ENCODE peak calls at places on chromosomes 11 and 22, in nine cellular contexts. B is progenitor cell of endocrine pancreas, S is B cell, C is transverse colon, Z is stomach, D is HL-60, O is ovary, P is GM13976, G is brain microvascular endothelial cell. J is an unnamed sample.

GRCh38 chr22:49969751-49970527 is 9.4 kb downstream of the PIM3 start:
- DNase-seq in G (no peak), D (no peak), B (no peak), Z (peak), S (peak), O (peak), C (no peak), P (no peak), J (no peak)

GRCh38 chr22:46361861-46362220 is 26.3 kb downstream of the TRMU start:
- DNase-seq in C (no peak), B (no peak), P (no peak), D (no peak), S (no peak), O (no peak), Z (no peak), G (no peak), J (no peak)

GRCh38 chr11:114162719-114163123 is 103.2 kb downstream of the ZBTB16 start:
- DNase-seq in S (no peak), C (peak), D (no peak), G (peak), Z (peak), O (peak), P (no peak), B (no peak), J (no peak)

GRCh38 chr22:38240734-38241252 is 32.0 kb downstream of the TMEM184B start:
- DNase-seq in C (peak), P (no peak), D (no peak), S (no peak), O (no peak), G (peak), B (no peak), Z (peak), J (no peak)

GRCh38 chr11:123357990-123358827 is 71.9 kb upstream of the GRAMD1B start:
- DNase-seq in C (peak), Z (no peak), B (no peak), P (peak), O (no peak), S (no peak), G (no peak), D (peak), J (no peak)

GRCh38 chr11:129694538-129694937 is 121.1 kb upstream of the TMEM45B start:
- DNase-seq in S (no peak), G (no peak), B (no peak), P (no peak), Z (no peak), C (peak), O (no peak), D (no peak), J (no peak)

GRCh38 chr22:40764743-40765441 is 54.3 kb downstream of the SLC25A17 start:
- DNase-seq in G (no peak), B (no peak), S (peak), Z (no peak), C (no peak), O (no peak), P (peak), D (no peak), J (no peak)

GRCh38 chr11:75602916-75603315 is 40.9 kb downstream of the SERPINH1 start:
- DNase-seq in P (no peak), O (no peak), Z (no peak), G (peak), C (no peak), B (no peak), D (no peak), S (no peak), J (no peak)

GRCh38 chr11:2421226-2421994 is 20.9 kb downstream of the TSSC4 start:
- DNase-seq in O (peak), S (peak), B (no peak), G (no peak), P (no peak), Z (no peak), D (no peak), C (no peak), J (no peak)

GRCh38 chr11:12864316-12865156 is 144.6 kb upstream of the RASSF10 start:
- DNase-seq in O (no peak), C (no peak), B (no peak), Z (peak), D (no peak), S (no peak), G (peak), P (no peak), J (no peak)

GRCh38 chr11:128422576-128423370 is 164.6 kb downstream of the ETS1 start:
- DNase-seq in G (no peak), C (peak), S (peak), B (no peak), P (no peak), O (no peak), D (no peak), Z (peak), J (no peak)

DNA sequence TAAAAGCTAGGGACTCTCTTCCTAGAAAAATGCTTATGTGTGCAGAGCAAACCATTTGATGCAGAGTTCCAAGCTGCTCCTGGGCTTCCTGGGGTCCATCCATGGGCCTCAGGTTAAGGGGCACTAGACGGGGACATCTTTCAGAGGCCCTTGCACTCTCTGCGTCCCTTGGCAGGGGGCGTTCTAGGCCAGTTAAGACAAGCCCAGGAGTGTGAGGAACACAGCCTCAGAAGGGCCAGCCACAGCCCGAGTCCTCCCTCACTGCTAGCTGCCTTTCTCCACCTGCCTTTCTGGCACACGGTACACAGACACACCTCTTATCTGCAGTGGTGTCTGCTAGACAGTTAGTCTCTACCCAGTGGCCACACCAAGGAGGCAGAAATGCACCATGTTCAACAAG is 18.0 kb upstream of the BID start:
- DNase-seq in Z (no peak), P (peak), O (no peak), C (no peak), S (no peak), B (no peak), D (no peak), G (no peak), J (no peak)
- TF ChIP-seq CTCF in Z (no peak), P (no peak), O (no peak), C (no peak), S (no peak), B (peak), D (no peak), G (no peak), J (no peak)

GRCh38 chr11:9363954-9364912 is 20.2 kb upstream of the IPO7 start:
- DNase-seq in Z (peak), D (peak), O (peak), S (peak), C (peak), G (peak), B (peak), P (peak), J (no peak)
- TF ChIP-seq CTCF in Z (no peak), D (no peak), O (no peak), S (no peak), C (no peak), G (no peak), B (no peak), P (no peak), J (no peak)

GRCh38 chr11:117819096-117820040 is 5.2 kb downstream of the FXYD2 start:
- DNase-seq in S (no peak), C (peak), G (peak), B (peak), D (no peak), P (peak), O (peak), Z (peak), J (no peak)
- TF ChIP-seq CTCF in S (no peak), C (peak), G (peak), B (peak), D (peak), P (peak), O (peak), Z (no peak), J (peak)

DNA sequence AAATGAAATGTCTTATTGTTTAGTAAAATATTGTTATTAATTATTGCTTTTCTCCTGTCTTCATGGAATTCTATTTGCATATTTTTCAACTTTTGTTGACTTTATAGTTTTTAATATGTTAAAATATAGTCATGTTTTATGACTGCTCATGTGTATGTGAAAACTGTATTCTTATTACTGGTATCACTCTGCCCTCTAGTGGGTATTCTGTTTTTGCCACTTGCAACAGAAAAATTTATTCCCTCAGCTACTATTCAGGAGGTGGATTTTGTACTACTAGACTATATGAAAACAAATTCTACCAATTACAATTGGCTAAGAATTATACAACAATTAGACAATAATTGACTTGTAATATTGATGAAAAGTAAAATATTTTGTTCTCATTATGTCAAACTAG is 45.0 kb downstream of the OR4C6 start:
- DNase-seq in Z (no peak), D (no peak), C (no peak), P (peak), B (no peak), S (no peak), G (peak), O (no peak), J (no peak)
- TF ChIP-seq CTCF in Z (no peak), D (no peak), C (peak), P (peak), B (peak), S (peak), G (peak), O (no peak), J (peak)

GRCh38 chr11:63937713-63938480 is 905 bp upstream of the NAA40 start:
- DNase-seq in D (no peak), G (no peak), C (peak), S (peak), P (peak), O (peak), Z (no peak), B (no peak), J (no peak)
- TF ChIP-seq CTCF in D (no peak), G (no peak), C (no peak), S (no peak), P (no peak), O (no peak), Z (no peak), B (no peak), J (no peak)

DNA sequence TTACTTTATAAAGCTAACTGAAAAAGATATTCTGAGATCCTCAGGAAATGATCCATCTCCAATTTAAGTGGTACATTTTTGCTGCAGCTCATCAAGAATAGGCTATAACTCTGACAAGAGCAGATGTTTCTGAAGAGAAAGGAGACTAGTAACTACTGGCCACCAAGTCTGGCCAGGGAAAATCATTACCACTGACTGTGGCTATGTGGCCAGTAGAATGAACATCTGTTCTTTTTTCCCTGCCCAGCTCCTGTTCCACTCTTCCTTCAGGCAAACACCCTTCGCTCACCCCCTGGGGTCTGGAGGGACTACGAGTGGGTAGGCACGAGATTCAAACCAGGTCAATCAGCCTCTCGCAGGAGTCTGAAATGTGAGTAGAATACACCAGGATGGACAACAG is 23.9 kb downstream of the TMEM123 start:
- DNase-seq in G (no peak), C (no peak), S (no peak), P (no peak), Z (no peak), B (no peak), D (no peak), O (no peak), J (no peak)
- TF ChIP-seq CTCF in G (no peak), C (no peak), S (no peak), P (no peak), Z (no peak), B (no peak), D (no peak), O (no peak), J (no peak)

DNA sequence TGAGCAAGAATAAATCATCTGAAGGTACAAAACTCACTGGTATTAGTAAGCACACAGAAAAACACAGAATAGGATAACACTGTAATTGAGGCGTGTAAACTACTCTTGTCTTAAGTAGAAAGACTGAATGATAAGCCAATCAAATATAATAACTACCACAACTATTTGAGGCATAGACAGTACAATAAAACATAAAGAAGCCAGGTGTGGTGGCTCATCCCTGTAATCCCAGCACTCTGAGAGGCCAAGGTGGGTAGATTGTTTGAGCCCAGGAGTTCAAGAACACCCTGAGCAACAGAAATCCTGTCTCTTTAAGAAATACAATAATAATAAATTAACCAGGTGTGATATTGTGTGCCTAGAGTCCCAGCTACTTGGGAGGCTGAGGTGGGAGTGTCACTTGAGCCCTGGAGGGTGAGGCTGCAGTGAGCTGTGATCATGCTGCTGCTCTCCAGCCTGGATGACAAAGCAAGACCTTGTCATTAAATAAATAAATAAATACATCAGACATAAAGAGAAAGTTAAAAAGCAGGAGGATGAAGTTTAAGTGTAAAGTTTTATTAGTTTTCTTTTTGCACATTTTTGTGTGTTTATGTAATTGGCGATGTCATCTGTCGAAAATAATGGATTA is 390.6 kb downstream of the DYNC2H1 start:
- DNase-seq in S (no peak), P (no peak), C (no peak), G (peak), D (no peak), O (no peak), B (no peak), Z (no peak), J (no peak)
- TF ChIP-seq CTCF in S (no peak), P (no peak), C (no peak), G (no peak), D (no peak), O (no peak), B (no peak), Z (no peak), J (no peak)

GRCh38 chr11:32597914-32598313 is 14.3 kb downstream of the EIF3M start:
- DNase-seq in C (no peak), O (no peak), G (no peak), B (no peak), D (no peak), Z (no peak), S (no peak), P (no peak), J (no peak)
- TF ChIP-seq CTCF in C (no peak), O (no peak), G (no peak), B (no peak), D (no peak), Z (no peak), S (no peak), P (no peak), J (no peak)

GRCh38 chr11:92965196-92965595 is 4.3 kb upstream of the MTNR1B start:
- DNase-seq in D (no peak), B (no peak), Z (no peak), O (no peak), S (no peak), C (no peak), G (no peak), P (no peak), J (no peak)

GRCh38 chr11:92969634-92970347 is at the start of gene MTNR1B:
- DNase-seq in G (no peak), D (no peak), C (no peak), Z (no peak), O (no peak), B (no peak), S (no peak), P (no peak), J (no peak)

GRCh38 chr11:92972248-92972647 is 2.8 kb downstream of the MTNR1B start:
- DNase-seq in P (no peak), Z (no peak), D (no peak), S (no peak), O (no peak), C (no peak), B (no peak), G (no peak), J (no peak)

GRCh38 chr11:92967178-92967577 is 2.3 kb upstream of the MTNR1B start:
- DNase-seq in O (no peak), P (no peak), C (no peak), Z (no peak), D (no peak), S (no peak), G (no peak), B (no peak), J (no peak)

GRCh38 chr11:92969293-92969633 is 188 bp upstream of the MTNR1B start:
- DNase-seq in G (no peak), C (no peak), D (no peak), B (no peak), Z (no peak), S (no peak), O (no peak), P (no peak), J (no peak)
- TF ChIP-seq CTCF in G (no peak), C (no peak), D (no peak), B (no peak), Z (no peak), S (no peak), O (no peak), P (no peak), J (no peak)

J was measured in D721Med.